ENCODE peak calls at places on chromosomes 16 and 17, in eight cellular contexts. One of them, this sample, is unnamed.

GRCh38 chr16:79497951-79498350 is 102.6 kb downstream of the MAF start:
- DNase-seq in ascending aorta: no peak
- DNase-seq in endothelial cell: no peak
- DNase-seq in suprapubic skin: no peak
- DNase-seq in CD8-positive, alpha-beta T cell: no peak
- DNase-seq in nephron progenitor cell: no peak
- DNase-seq in IMR-90: no peak
- DNase-seq in HFF-Myc: no peak
- DNase-seq in this sample: no peak

GRCh38 chr16:59210955-59211541 is 476.9 kb upstream of the GOT2 start:
- DNase-seq in HFF-Myc: no peak
- DNase-seq in IMR-90: peak; percentile 43
- DNase-seq in endothelial cell: peak; percentile 10
- DNase-seq in suprapubic skin: no peak
- DNase-seq in ascending aorta: no peak
- DNase-seq in CD8-positive, alpha-beta T cell: no peak
- DNase-seq in nephron progenitor cell: peak; percentile 20
- DNase-seq in this sample: no peak

GRCh38 chr17:21213491-21214014 is 408 bp downstream of the TMEM11 start:
- DNase-seq in HFF-Myc: no peak
- DNase-seq in CD8-positive, alpha-beta T cell: peak; percentile 11
- DNase-seq in ascending aorta: no peak
- DNase-seq in IMR-90: no peak
- DNase-seq in suprapubic skin: no peak
- DNase-seq in nephron progenitor cell: peak; percentile 69
- DNase-seq in endothelial cell: peak; percentile 56
- DNase-seq in this sample: peak; percentile 64

GRCh38 chr17:14704121-14704520 is 403.2 kb downstream of the HS3ST3B1 start:
- DNase-seq in IMR-90: no peak
- DNase-seq in HFF-Myc: no peak
- DNase-seq in suprapubic skin: no peak
- DNase-seq in CD8-positive, alpha-beta T cell: no peak
- DNase-seq in ascending aorta: no peak
- DNase-seq in endothelial cell: no peak
- DNase-seq in nephron progenitor cell: no peak
- DNase-seq in this sample: no peak

GRCh38 chr16:3511286-3512180 is 10.7 kb downstream of the CLUAP1 start:
- DNase-seq in nephron progenitor cell: no peak
- DNase-seq in IMR-90: no peak
- DNase-seq in ascending aorta: no peak
- DNase-seq in CD8-positive, alpha-beta T cell: no peak
- DNase-seq in suprapubic skin: no peak
- DNase-seq in endothelial cell: no peak
- DNase-seq in HFF-Myc: no peak
- DNase-seq in this sample: no peak

GRCh38 chr17:62703269-62703775 is 75.9 kb downstream of the MRC2 start:
- DNase-seq in nephron progenitor cell: no peak
- DNase-seq in CD8-positive, alpha-beta T cell: no peak
- DNase-seq in suprapubic skin: peak; percentile 70
- DNase-seq in endothelial cell: no peak
- DNase-seq in ascending aorta: peak; percentile 29
- DNase-seq in IMR-90: peak; percentile 53
- DNase-seq in HFF-Myc: no peak
- DNase-seq in this sample: no peak

GRCh38 chr17:69434164-69434579 is 19.7 kb downstream of the MAP2K6 start:
- DNase-seq in nephron progenitor cell: no peak
- DNase-seq in suprapubic skin: no peak
- DNase-seq in HFF-Myc: no peak
- DNase-seq in CD8-positive, alpha-beta T cell: no peak
- DNase-seq in IMR-90: peak; percentile 26
- DNase-seq in endothelial cell: no peak
- DNase-seq in ascending aorta: no peak
- DNase-seq in this sample: no peak

GRCh38 chr16:57289391-57290257 is 5.2 kb upstream of the PLLP start:
- DNase-seq in ascending aorta: no peak
- DNase-seq in CD8-positive, alpha-beta T cell: no peak
- DNase-seq in IMR-90: no peak
- DNase-seq in endothelial cell: no peak
- DNase-seq in nephron progenitor cell: no peak
- DNase-seq in HFF-Myc: no peak
- DNase-seq in suprapubic skin: no peak
- DNase-seq in this sample: no peak

GRCh38 chr17:40063915-40064531 is 1.3 kb downstream of the THRA start:
- DNase-seq in suprapubic skin: no peak
- DNase-seq in ascending aorta: no peak
- DNase-seq in HFF-Myc: no peak
- DNase-seq in CD8-positive, alpha-beta T cell: no peak
- DNase-seq in nephron progenitor cell: no peak
- DNase-seq in IMR-90: no peak
- DNase-seq in endothelial cell: no peak
- DNase-seq in this sample: peak; percentile 86

GRCh38 chr17:40063034-40063765 is 435 bp downstream of the THRA start:
- DNase-seq in nephron progenitor cell: peak; percentile 69
- DNase-seq in IMR-90: no peak
- DNase-seq in HFF-Myc: no peak
- DNase-seq in suprapubic skin: peak; percentile 89
- DNase-seq in endothelial cell: peak; percentile 40
- DNase-seq in ascending aorta: no peak
- DNase-seq in CD8-positive, alpha-beta T cell: no peak
- DNase-seq in this sample: peak; percentile 81

GRCh38 chr17:40061532-40062038 is 1.2 kb upstream of the THRA start:
- DNase-seq in nephron progenitor cell: no peak
- DNase-seq in CD8-positive, alpha-beta T cell: no peak
- DNase-seq in ascending aorta: no peak
- DNase-seq in IMR-90: no peak
- DNase-seq in endothelial cell: no peak
- DNase-seq in suprapubic skin: no peak
- DNase-seq in HFF-Myc: no peak
- DNase-seq in this sample: no peak

GRCh38 chr17:40060887-40061480 is 1.8 kb upstream of the THRA start:
- DNase-seq in IMR-90: no peak
- DNase-seq in HFF-Myc: no peak
- DNase-seq in endothelial cell: no peak
- DNase-seq in ascending aorta: no peak
- DNase-seq in nephron progenitor cell: no peak
- DNase-seq in suprapubic skin: no peak
- DNase-seq in CD8-positive, alpha-beta T cell: no peak
- DNase-seq in this sample: no peak

DNA sequence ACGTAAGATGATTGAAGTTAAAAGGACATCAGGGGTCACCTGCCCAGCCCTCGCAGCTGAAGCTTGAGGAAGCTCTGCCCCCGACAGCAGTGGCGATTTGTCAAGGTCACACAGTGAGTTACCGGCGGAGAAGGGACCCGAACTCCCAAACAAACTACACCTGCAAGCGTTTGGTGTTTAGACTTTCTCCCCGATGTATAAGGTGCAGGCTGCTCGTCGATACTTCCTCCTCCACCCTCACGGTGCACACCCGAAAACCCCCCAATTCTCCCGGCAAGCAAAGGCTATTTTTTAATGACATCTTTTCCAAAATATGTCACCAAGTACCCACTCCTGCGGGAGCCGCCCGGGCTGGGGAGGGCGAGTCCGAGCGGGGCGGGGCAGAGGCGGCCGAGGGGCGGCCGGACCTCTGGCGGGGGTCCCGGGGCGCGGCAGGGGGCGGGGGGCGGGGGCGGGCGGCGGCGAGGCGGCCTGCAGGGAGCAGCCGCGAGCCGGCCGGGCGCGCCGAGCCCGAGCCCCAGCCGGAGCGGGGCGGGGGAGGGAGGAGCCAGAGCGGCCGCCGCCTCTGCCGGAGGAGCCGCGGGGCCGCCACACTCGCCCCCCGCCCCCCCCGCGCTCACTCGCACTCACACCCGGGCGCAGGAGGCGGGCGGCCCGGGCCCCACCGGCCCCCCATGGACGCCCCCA is at the start of gene THRA:
- DNase-seq in ascending aorta: no peak
- DNase-seq in endothelial cell: peak; percentile 66
- DNase-seq in CD8-positive, alpha-beta T cell: peak; percentile 60
- DNase-seq in IMR-90: peak; percentile 23
- DNase-seq in HFF-Myc: no peak
- DNase-seq in suprapubic skin: peak; percentile 77
- DNase-seq in nephron progenitor cell: peak; percentile 80
- DNase-seq in this sample: no peak
- TF ChIP-seq CTCF in ascending aorta: no peak
- TF ChIP-seq CTCF in endothelial cell: no peak
- TF ChIP-seq CTCF in CD8-positive, alpha-beta T cell: no peak
- TF ChIP-seq CTCF in IMR-90: peak; percentile 36
- TF ChIP-seq CTCF in HFF-Myc: no peak
- TF ChIP-seq CTCF in suprapubic skin: no peak
- TF ChIP-seq CTCF in nephron progenitor cell: no peak
- TF ChIP-seq CTCF in this sample: peak; percentile 11

GRCh38 chr16:80971814-80972213 is 34.9 kb downstream of the CMC2 start:
- DNase-seq in nephron progenitor cell: no peak
- DNase-seq in IMR-90: no peak
- DNase-seq in suprapubic skin: no peak
- DNase-seq in CD8-positive, alpha-beta T cell: no peak
- DNase-seq in HFF-Myc: no peak
- DNase-seq in ascending aorta: no peak
- DNase-seq in endothelial cell: no peak
- DNase-seq in this sample: no peak

GRCh38 chr16:80976946-80977345 is 29.7 kb downstream of the CMC2 start:
- DNase-seq in nephron progenitor cell: no peak
- DNase-seq in ascending aorta: no peak
- DNase-seq in endothelial cell: no peak
- DNase-seq in HFF-Myc: no peak
- DNase-seq in suprapubic skin: no peak
- DNase-seq in CD8-positive, alpha-beta T cell: no peak
- DNase-seq in IMR-90: peak; percentile 40
- DNase-seq in this sample: no peak

GRCh38 chr16:80973991-80974390 is 32.7 kb downstream of the CMC2 start:
- DNase-seq in HFF-Myc: no peak
- DNase-seq in nephron progenitor cell: no peak
- DNase-seq in endothelial cell: no peak
- DNase-seq in IMR-90: peak; percentile 38
- DNase-seq in ascending aorta: no peak
- DNase-seq in suprapubic skin: no peak
- DNase-seq in CD8-positive, alpha-beta T cell: no peak
- DNase-seq in this sample: no peak

GRCh38 chr16:80972611-80973010 is 34.1 kb downstream of the CMC2 start:
- DNase-seq in ascending aorta: no peak
- DNase-seq in suprapubic skin: no peak
- DNase-seq in nephron progenitor cell: no peak
- DNase-seq in endothelial cell: no peak
- DNase-seq in HFF-Myc: no peak
- DNase-seq in IMR-90: no peak
- DNase-seq in CD8-positive, alpha-beta T cell: no peak
- DNase-seq in this sample: no peak

GRCh38 chr16:80974649-80975376 is 31.9 kb downstream of the CMC2 start:
- DNase-seq in suprapubic skin: no peak
- DNase-seq in nephron progenitor cell: no peak
- DNase-seq in CD8-positive, alpha-beta T cell: no peak
- DNase-seq in IMR-90: no peak
- DNase-seq in ascending aorta: no peak
- DNase-seq in endothelial cell: no peak
- DNase-seq in HFF-Myc: no peak
- DNase-seq in this sample: no peak
- TF ChIP-seq CTCF in suprapubic skin: no peak
- TF ChIP-seq CTCF in nephron progenitor cell: peak; percentile 46
- TF ChIP-seq CTCF in CD8-positive, alpha-beta T cell: peak; percentile 58
- TF ChIP-seq CTCF in IMR-90: peak; percentile 36
- TF ChIP-seq CTCF in ascending aorta: no peak
- TF ChIP-seq CTCF in endothelial cell: peak; percentile 86
- TF ChIP-seq CTCF in HFF-Myc: peak; percentile 16
- TF ChIP-seq CTCF in this sample: peak; percentile 63

GRCh38 chr17:48597775-48598631 is 4.4 kb upstream of the HOXB5 start:
- DNase-seq in ascending aorta: no peak
- DNase-seq in CD8-positive, alpha-beta T cell: peak; percentile 24
- DNase-seq in suprapubic skin: no peak
- DNase-seq in nephron progenitor cell: peak; percentile 57
- DNase-seq in IMR-90: peak; percentile 88
- DNase-seq in endothelial cell: no peak
- DNase-seq in HFF-Myc: no peak
- DNase-seq in this sample: peak; percentile 62

GRCh38 chr17:48595107-48595999 is 1.8 kb upstream of the HOXB5 start:
- DNase-seq in IMR-90: peak; percentile 53
- DNase-seq in suprapubic skin: no peak
- DNase-seq in endothelial cell: no peak
- DNase-seq in CD8-positive, alpha-beta T cell: no peak
- DNase-seq in nephron progenitor cell: peak; percentile 54
- DNase-seq in HFF-Myc: no peak
- DNase-seq in ascending aorta: no peak
- DNase-seq in this sample: no peak

GRCh38 chr17:48596000-48596734 is 2.6 kb upstream of the HOXB5 start:
- DNase-seq in HFF-Myc: no peak
- DNase-seq in ascending aorta: no peak
- DNase-seq in endothelial cell: no peak
- DNase-seq in IMR-90: peak; percentile 53
- DNase-seq in nephron progenitor cell: peak; percentile 57
- DNase-seq in CD8-positive, alpha-beta T cell: no peak
- DNase-seq in suprapubic skin: no peak
- DNase-seq in this sample: no peak

GRCh38 chr17:48597492-48597774 is 3.9 kb upstream of the HOXB5 start:
- DNase-seq in IMR-90: no peak
- DNase-seq in endothelial cell: no peak
- DNase-seq in HFF-Myc: no peak
- DNase-seq in CD8-positive, alpha-beta T cell: no peak
- DNase-seq in nephron progenitor cell: no peak
- DNase-seq in ascending aorta: no peak
- DNase-seq in suprapubic skin: no peak
- DNase-seq in this sample: no peak

GRCh38 chr17:48596735-48597491 is 3.3 kb upstream of the HOXB5 start:
- DNase-seq in suprapubic skin: no peak
- DNase-seq in IMR-90: peak; percentile 89
- DNase-seq in endothelial cell: no peak
- DNase-seq in nephron progenitor cell: no peak
- DNase-seq in ascending aorta: no peak
- DNase-seq in CD8-positive, alpha-beta T cell: no peak
- DNase-seq in HFF-Myc: no peak
- DNase-seq in this sample: no peak
- TF ChIP-seq CTCF in suprapubic skin: no peak
- TF ChIP-seq CTCF in IMR-90: no peak
- TF ChIP-seq CTCF in endothelial cell: no peak
- TF ChIP-seq CTCF in nephron progenitor cell: no peak
- TF ChIP-seq CTCF in ascending aorta: no peak
- TF ChIP-seq CTCF in CD8-positive, alpha-beta T cell: no peak
- TF ChIP-seq CTCF in HFF-Myc: no peak
- TF ChIP-seq CTCF in this sample: no peak

GRCh38 chr17:73784015-73784603 is 139.9 kb upstream of the SDK2 start:
- DNase-seq in IMR-90: no peak
- DNase-seq in CD8-positive, alpha-beta T cell: no peak
- DNase-seq in endothelial cell: no peak
- DNase-seq in nephron progenitor cell: no peak
- DNase-seq in HFF-Myc: no peak
- DNase-seq in ascending aorta: no peak
- DNase-seq in suprapubic skin: no peak
- DNase-seq in this sample: no peak

GRCh38 chr17:73782231-73782630 is 138.0 kb upstream of the SDK2 start:
- DNase-seq in ascending aorta: no peak
- DNase-seq in endothelial cell: no peak
- DNase-seq in suprapubic skin: no peak
- DNase-seq in IMR-90: no peak
- DNase-seq in nephron progenitor cell: no peak
- DNase-seq in HFF-Myc: no peak
- DNase-seq in CD8-positive, alpha-beta T cell: no peak
- DNase-seq in this sample: no peak

GRCh38 chr17:73783382-73783766 is 139.1 kb upstream of the SDK2 start:
- DNase-seq in ascending aorta: no peak
- DNase-seq in IMR-90: no peak
- DNase-seq in HFF-Myc: no peak
- DNase-seq in CD8-positive, alpha-beta T cell: no peak
- DNase-seq in suprapubic skin: no peak
- DNase-seq in endothelial cell: no peak
- DNase-seq in nephron progenitor cell: no peak
- DNase-seq in this sample: no peak

GRCh38 chr17:73785466-73785865 is 141.2 kb upstream of the SDK2 start:
- DNase-seq in CD8-positive, alpha-beta T cell: no peak
- DNase-seq in endothelial cell: no peak
- DNase-seq in ascending aorta: no peak
- DNase-seq in nephron progenitor cell: no peak
- DNase-seq in suprapubic skin: no peak
- DNase-seq in HFF-Myc: no peak
- DNase-seq in IMR-90: no peak
- DNase-seq in this sample: no peak

DNA sequence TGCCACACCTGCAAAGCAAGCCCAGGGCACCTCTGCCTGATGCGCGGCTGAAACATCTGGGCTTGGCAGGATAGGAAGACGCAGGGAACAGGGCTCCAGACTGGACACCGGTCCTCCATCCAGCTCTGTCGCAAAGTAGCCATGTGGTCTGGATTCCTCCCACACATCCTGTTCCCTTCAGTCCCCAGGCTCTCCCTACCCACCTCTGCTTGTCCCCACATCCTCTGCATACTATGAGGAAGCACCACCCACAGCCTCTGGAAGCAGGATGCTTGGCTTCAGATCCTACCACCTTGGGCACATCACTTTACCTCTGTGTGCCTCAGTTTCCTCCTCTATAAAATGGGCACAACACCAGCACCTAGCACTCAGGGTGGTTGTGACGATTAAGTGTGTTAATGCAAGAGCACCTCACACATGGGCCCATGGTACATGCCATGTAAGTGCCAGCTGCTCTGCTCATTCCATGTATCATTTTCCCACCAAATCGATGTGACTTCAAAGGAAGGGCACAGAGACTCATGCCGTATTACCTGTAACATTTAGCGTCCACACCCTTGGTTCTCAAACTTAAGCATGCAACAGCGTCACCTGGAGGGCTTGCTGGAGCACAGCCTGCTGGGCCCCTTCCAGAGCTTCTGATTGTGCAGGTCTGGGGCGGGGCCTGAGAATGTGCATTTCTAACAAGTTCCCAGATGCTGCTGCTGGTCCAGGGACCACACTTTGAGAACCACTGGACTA is 138.6 kb upstream of the SDK2 start:
- DNase-seq in CD8-positive, alpha-beta T cell: no peak
- DNase-seq in ascending aorta: no peak
- DNase-seq in endothelial cell: no peak
- DNase-seq in nephron progenitor cell: no peak
- DNase-seq in HFF-Myc: no peak
- DNase-seq in IMR-90: no peak
- DNase-seq in suprapubic skin: no peak
- DNase-seq in this sample: no peak
- TF ChIP-seq CTCF in CD8-positive, alpha-beta T cell: no peak
- TF ChIP-seq CTCF in ascending aorta: no peak
- TF ChIP-seq CTCF in endothelial cell: no peak
- TF ChIP-seq CTCF in nephron progenitor cell: no peak
- TF ChIP-seq CTCF in HFF-Myc: no peak
- TF ChIP-seq CTCF in IMR-90: no peak
- TF ChIP-seq CTCF in suprapubic skin: no peak
- TF ChIP-seq CTCF in this sample: no peak